ENCODE peak calls at places on chromosome 4, in four cellular contexts. I is GM20000; T is cardiac muscle cell; X is CD4-positive, alpha-beta T cell. C is an unnamed sample.

GRCh38 chr4:5372198-5372597 is 320.9 kb downstream of the STK32B start:
- DNase-seq in X (no peak), T (no peak), I (no peak), C (no peak)

GRCh38 chr4:139503622-139504166 is 49.8 kb downstream of the RAB33B start:
- DNase-seq in X (no peak), T (no peak), I (no peak), C (no peak)

GRCh38 chr4:139278956-139279722 is 886 bp downstream of the MGARP start:
- DNase-seq in I (no peak), T (no peak), X (no peak), C (no peak)

GRCh38 chr4:3430524-3430923 is 11.2 kb upstream of the HGFAC start:
- DNase-seq in I (no peak), T (no peak), X (no peak), C (no peak)

GRCh38 chr4:156298230-156298629 is 344.6 kb upstream of the CTSO start:
- DNase-seq in I (no peak), X (no peak), T (no peak), C (no peak)

GRCh38 chr4:85937507-85937906 is 422.3 kb downstream of the MAPK10 start:
- DNase-seq in I (no peak), X (no peak), T (no peak), C (no peak)

GRCh38 chr4:106056914-106057313 is 161.6 kb downstream of the NPNT start:
- DNase-seq in I (no peak), X (no peak), T (no peak), C (no peak)

GRCh38 chr4:22003878-22004277 is 55.3 kb upstream of the KCNIP4 start:
- DNase-seq in I (no peak), T (peak), X (no peak), C (no peak)

GRCh38 chr4:69095301-69095731 is 958 bp upstream of the UGT2B7 start:
- DNase-seq in T (no peak), I (no peak), X (no peak), C (no peak)

GRCh38 chr4:56861365-56861764 is 39.9 kb upstream of the SPINK2 start:
- DNase-seq in X (no peak), T (peak), I (no peak), C (no peak)

GRCh38 chr4:48815483-48815882 is 15.4 kb upstream of the OCIAD1 start:
- DNase-seq in X (no peak), T (no peak), I (peak), C (no peak)

GRCh38 chr4:29085748-29086147 is 1634.4 kb upstream of the PCDH7 start:
- DNase-seq in I (no peak), X (no peak), T (no peak), C (no peak)

GRCh38 chr4:106690487-106690886 is 321.9 kb upstream of the GIMD1 start:
- DNase-seq in T (no peak), I (no peak), X (no peak), C (no peak)

GRCh38 chr4:183099537-183100297 is 660 bp downstream of the WWC2 start:
- DNase-seq in I (peak), T (peak), X (peak), C (peak)

GRCh38 chr4:142596595-142596994 is 249.5 kb downstream of the INPP4B start:
- DNase-seq in X (no peak), T (no peak), I (no peak), C (no peak)

GRCh38 chr4:146381263-146381872 is 140.4 kb downstream of the SLC10A7 start:
- DNase-seq in I (no peak), X (no peak), T (no peak), C (no peak)

GRCh38 chr4:173703076-173703475 is 173.0 kb upstream of the HAND2 start:
- DNase-seq in X (no peak), I (no peak), T (no peak), C (no peak)

GRCh38 chr4:29309050-29309449 is 1411.1 kb upstream of the PCDH7 start:
- DNase-seq in I (no peak), T (no peak), X (no peak), C (no peak)

GRCh38 chr4:81845761-81846160 is 374.1 kb upstream of the RASGEF1B start:
- DNase-seq in T (no peak), I (no peak), X (no peak), C (no peak)

GRCh38 chr4:121784401-121784800 is 16.7 kb upstream of the EXOSC9 start:
- DNase-seq in X (no peak), I (no peak), T (no peak), C (no peak)

GRCh38 chr4:36004231-36004851 is 240.0 kb downstream of the ARAP2 start:
- DNase-seq in X (no peak), I (no peak), T (no peak), C (no peak)

GRCh38 chr4:17142232-17142711 is 243.8 kb upstream of the LDB2 start:
- DNase-seq in T (no peak), X (no peak), I (no peak), C (no peak)

GRCh38 chr4:56465599-56466295 is 1.7 kb upstream of the SRP72 start:
- DNase-seq in I (no peak), T (no peak), X (no peak), C (no peak)

GRCh38 chr4:24007740-24008348 is 118.0 kb upstream of the PPARGC1A start:
- DNase-seq in X (no peak), T (no peak), I (no peak), C (no peak)

GRCh38 chr4:152937535-152938236 is 1.6 kb downstream of the FHDC1 start:
- DNase-seq in I (peak), T (peak), X (no peak), C (no peak)

GRCh38 chr4:24895461-24895860 is 17.4 kb downstream of the CCDC149 start:
- DNase-seq in T (no peak), I (no peak), X (no peak), C (no peak)

GRCh38 chr4:102627831-102628523 is 126.8 kb downstream of the NFKB1 start:
- DNase-seq in I (peak), T (no peak), X (no peak), C (no peak)

GRCh38 chr4:24042094-24042493 is 152.2 kb upstream of the PPARGC1A start:
- DNase-seq in X (no peak), T (no peak), I (no peak), C (no peak)

GRCh38 chr4:81565137-81565870 is 93.6 kb upstream of the RASGEF1B start:
- DNase-seq in X (no peak), T (peak), I (no peak), C (no peak)

GRCh38 chr4:168411318-168412150 is 68.8 kb downstream of the DDX60L start:
- DNase-seq in I (no peak), T (no peak), X (no peak), C (no peak)

GRCh38 chr4:173231916-173232315 is 63.3 kb downstream of the GALNT7 start:
- DNase-seq in T (no peak), X (no peak), I (no peak), C (no peak)

GRCh38 chr4:47122592-47123291 is 91.4 kb downstream of the GABRB1 start:
- DNase-seq in T (peak), X (no peak), I (peak), C (peak)

GRCh38 chr4:14719053-14719452 is 283.2 kb upstream of the CPEB2 start:
- DNase-seq in I (no peak), X (no peak), T (no peak), C (no peak)

DNA sequence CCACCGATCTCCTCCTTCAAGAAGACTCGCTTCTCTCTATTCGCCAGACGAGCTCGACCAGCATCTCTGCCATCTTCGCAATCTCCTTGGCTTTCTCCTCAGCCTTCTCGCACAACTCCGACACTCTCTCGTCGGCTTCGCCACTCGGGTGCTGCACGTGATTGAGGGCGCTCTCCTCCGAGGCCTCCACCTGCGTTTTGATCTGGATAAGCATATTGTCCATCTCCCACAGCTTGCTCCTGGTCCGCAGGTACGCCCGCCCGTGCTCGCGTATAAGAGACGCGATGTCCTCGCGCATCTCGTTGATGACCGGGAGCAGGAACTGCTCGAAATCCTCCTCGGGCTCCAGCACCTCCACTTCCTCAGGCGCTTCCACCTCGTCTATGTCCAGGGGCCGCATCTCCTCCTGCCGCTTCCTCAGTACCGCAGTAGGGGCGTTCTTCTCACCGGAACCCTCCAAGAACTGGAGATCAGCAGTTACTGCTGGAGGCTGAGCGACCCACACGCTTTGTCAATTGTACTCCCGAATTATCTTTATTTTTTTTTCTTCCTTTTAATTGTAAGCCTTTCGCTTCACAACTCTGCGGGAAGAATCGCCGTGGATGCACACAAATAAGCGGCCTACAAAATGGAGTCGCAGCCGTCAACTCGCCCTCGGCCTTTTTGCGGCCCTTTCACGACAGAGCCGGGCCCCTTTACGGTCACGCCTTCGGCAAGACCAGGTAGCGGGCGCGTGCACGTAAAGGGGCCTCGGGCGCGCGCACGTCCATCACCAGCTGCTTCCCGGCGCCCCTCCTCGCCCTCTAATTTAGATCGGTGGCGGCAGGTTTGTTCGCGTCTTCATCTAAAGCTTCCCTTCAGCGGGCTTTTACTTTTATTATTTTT is at the start of gene MRFAP1L1:
- DNase-seq in I (peak), T (peak), X (peak), C (peak)
- TF ChIP-seq CTCF in I (no peak), T (peak), X (no peak), C (peak)

GRCh38 chr4:42278709-42279324 is 118.5 kb upstream of the SHISA3 start:
- DNase-seq in T (no peak), X (no peak), I (peak), C (no peak)
- TF ChIP-seq CTCF in T (no peak), X (no peak), I (no peak), C (peak)

GRCh38 chr4:66688674-66689073 is 856.6 kb downstream of the CENPC start:
- DNase-seq in I (no peak), T (peak), X (no peak), C (no peak)
- TF ChIP-seq CTCF in I (no peak), T (peak), X (no peak), C (peak)

GRCh38 chr4:26490980-26491284 is 648 bp upstream of the CCKAR start:
- DNase-seq in T (no peak), X (no peak), I (no peak), C (no peak)

GRCh38 chr4:26493461-26493860 is 3.2 kb upstream of the CCKAR start:
- DNase-seq in X (no peak), T (no peak), I (no peak), C (no peak)

GRCh38 chr4:26490111-26490979 is at the start of gene CCKAR:
- DNase-seq in X (no peak), I (no peak), T (no peak), C (no peak)

GRCh38 chr4:26491449-26492170 is 1.3 kb upstream of the CCKAR start:
- DNase-seq in X (no peak), I (no peak), T (no peak), C (no peak)

GRCh38 chr4:26496207-26496783 is 6.0 kb upstream of the CCKAR start:
- DNase-seq in X (no peak), T (no peak), I (no peak), C (no peak)
- TF ChIP-seq CTCF in X (no peak), T (no peak), I (no peak), C (no peak)

GRCh38 chr4:125316781-125317525 is 2.2 kb downstream of the FAT4 start:
- DNase-seq in X (no peak), I (no peak), T (peak), C (peak)
- TF ChIP-seq CTCF in X (no peak), I (no peak), T (peak), C (peak)

GRCh38 chr4:108120789-108121188 is 47.9 kb downstream of the LEF1 start:
- DNase-seq in I (no peak), X (no peak), T (no peak), C (no peak)

GRCh38 chr4:108116423-108117168 is 52.1 kb downstream of the LEF1 start:
- DNase-seq in X (no peak), I (no peak), T (no peak), C (no peak)

GRCh38 chr4:108117473-108118182 is 51.1 kb downstream of the LEF1 start:
- DNase-seq in I (no peak), T (peak), X (no peak), C (no peak)

GRCh38 chr4:108118505-108118904 is 50.2 kb downstream of the LEF1 start:
- DNase-seq in I (peak), T (no peak), X (no peak), C (no peak)

DNA sequence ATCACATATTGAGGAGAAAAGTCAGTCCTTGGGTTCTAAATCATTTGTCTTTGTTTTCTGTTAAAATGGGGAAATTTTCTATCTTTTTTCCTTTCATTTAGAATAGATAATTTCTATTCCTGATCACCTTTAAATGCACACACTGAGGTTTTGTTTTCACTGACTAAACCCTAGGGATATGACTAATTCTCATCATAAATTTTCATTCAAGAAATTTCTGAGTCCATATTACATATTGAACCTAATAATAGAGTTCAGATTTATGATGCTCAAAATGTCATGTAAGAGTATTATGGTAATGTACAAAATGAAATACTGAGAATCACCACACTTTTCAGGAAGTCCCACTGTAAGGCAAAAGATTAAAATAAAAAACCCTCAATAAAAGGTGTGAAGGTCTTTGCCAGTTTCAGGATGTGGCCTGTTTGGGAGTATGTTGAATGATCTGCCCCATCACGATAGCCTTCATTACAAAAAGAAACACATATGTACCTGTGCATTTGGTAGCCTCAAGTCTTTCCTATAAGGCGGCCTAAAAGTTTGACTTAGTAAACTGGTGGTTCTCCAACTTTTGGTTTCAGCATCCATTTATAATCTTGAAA is 49.4 kb downstream of the LEF1 start:
- DNase-seq in X (no peak), I (no peak), T (no peak), C (no peak)
- TF ChIP-seq CTCF in X (no peak), I (no peak), T (no peak), C (no peak)

GRCh38 chr4:165872443-165873297 is at the start of gene TLL1:
- DNase-seq in T (peak), I (no peak), X (no peak), C (no peak)
- TF ChIP-seq CTCF in T (no peak), I (no peak), X (no peak), C (no peak)

GRCh38 chr4:135032670-135033069 is 831.1 kb upstream of the PABPC4L start:
- DNase-seq in X (no peak), I (no peak), T (peak), C (no peak)
- TF ChIP-seq CTCF in X (no peak), I (no peak), T (no peak), C (no peak)

DNA sequence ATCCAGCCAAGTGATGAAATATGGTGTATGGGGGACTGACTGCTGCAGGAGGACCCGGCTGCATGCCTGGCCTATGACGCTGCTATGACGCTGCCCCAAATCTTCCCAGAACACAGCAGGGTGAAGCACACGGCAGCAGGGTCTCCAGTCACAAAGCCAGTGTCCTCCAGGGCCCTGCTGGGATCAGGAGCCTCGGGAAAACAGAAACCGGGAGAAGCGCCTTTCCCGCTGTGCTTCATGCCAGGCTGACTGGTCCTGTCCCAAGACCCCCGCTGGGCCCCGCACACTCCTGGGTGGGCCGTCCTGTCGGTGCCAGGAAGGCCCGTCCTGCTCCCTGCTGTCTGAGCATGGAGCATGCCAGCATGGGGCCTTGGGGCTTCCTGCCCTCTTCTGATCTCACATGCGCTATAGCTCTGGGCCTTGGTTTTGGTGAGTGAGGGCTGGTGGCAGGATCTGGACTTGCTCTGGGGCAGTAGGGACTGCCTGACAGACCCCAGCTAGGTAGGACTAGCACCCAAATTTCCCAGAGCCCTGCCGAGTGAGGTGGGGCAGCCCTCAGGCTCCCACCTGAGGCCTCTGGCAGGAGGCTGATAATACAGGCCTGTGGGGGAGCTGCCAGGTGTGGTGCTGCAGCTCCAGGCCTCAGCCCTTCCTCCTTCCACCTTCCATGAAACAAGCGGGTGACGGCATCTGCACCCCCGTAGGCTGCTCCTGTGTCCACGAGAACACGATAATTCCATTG is 64.0 kb downstream of the ACOX3 start:
- DNase-seq in I (no peak), X (no peak), T (no peak), C (no peak)
- TF ChIP-seq CTCF in I (no peak), X (no peak), T (no peak), C (no peak)

DNA sequence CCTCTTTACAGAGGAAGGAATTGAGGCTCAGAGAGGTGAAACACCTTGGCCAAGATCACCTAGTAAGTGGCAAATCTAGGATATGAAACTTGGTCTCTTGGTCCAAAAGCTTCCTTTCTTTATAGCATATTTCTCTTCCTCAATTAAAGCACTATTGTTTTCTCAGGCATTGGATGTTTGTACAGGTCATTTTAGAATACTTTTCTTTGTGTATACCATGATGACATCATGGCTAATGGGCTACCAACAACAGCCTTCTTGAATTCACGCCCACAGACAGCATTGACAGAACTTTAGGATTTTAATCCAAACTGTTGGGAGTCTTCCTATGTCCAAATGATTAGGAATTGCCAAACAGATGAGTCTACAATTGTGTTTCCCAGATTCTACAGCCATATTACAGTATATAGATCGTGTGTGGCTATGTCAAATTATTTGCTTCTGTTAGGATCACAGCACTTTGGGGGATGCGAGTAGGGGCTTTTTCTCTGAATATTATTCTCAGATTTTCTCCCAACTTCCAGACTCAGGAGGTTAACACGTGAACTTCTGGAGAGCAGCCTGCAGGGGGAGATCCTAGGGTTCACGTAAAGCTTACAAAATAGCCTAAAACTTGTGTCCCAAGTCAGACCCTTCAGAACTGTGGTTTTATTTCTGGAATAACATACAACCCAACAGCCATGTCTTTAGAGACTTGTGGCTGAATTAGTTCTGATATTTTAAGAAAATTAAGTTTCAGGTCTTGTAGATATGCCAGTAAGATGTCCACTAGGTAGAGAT is 191.8 kb downstream of the SHROOM3 start:
- DNase-seq in T (no peak), I (no peak), X (no peak), C (no peak)
- TF ChIP-seq CTCF in T (peak), I (no peak), X (no peak), C (peak)